ENCODE peak calls at places on chromosome 17, in five cellular contexts. K is PC-9; B is amygdala; V is anterior cingulate cortex; Z is effector memory CD4-positive, alpha-beta T cell. E is an unnamed sample.

GRCh38 chr17:77354721-77355455 is 214.1 kb downstream of the SEC14L1 start:
- DNase-seq in K (no peak), B (no peak), V (no peak), Z (no peak), E (peak)

GRCh38 chr17:62791235-62792121 is 16.6 kb downstream of the MARCHF10 start:
- DNase-seq in K (peak), B (no peak), V (no peak), Z (no peak), E (no peak)

GRCh38 chr17:20141201-20141999 is 132.2 kb downstream of the SPECC1 start:
- DNase-seq in K (no peak), B (no peak), V (no peak), Z (no peak), E (no peak)

GRCh38 chr17:30599424-30600061 is 122.3 kb downstream of the GOSR1 start:
- DNase-seq in K (no peak), B (no peak), V (no peak), Z (no peak), E (no peak)

GRCh38 chr17:57811633-57812280 is 38.1 kb downstream of the MRPS23 start:
- DNase-seq in K (no peak), B (no peak), V (no peak), Z (no peak), E (no peak)

GRCh38 chr17:55889271-55889670 is 138.4 kb downstream of the PCTP start:
- DNase-seq in K (no peak), B (no peak), V (no peak), Z (no peak), E (no peak)

GRCh38 chr17:6427284-6427781 is 7.6 kb downstream of the AIPL1 start:
- DNase-seq in K (no peak), B (no peak), V (no peak), Z (no peak), E (no peak)

GRCh38 chr17:45102856-45103255 is 29.5 kb downstream of the PLCD3 start:
- DNase-seq in K (no peak), B (no peak), V (no peak), Z (no peak), E (no peak)

GRCh38 chr17:78313735-78314648 is 45.9 kb downstream of the SOCS3 start:
- DNase-seq in K (peak), B (no peak), V (no peak), Z (peak), E (peak)

GRCh38 chr17:27810211-27810901 is 10.0 kb upstream of the NOS2 start:
- DNase-seq in K (no peak), B (no peak), V (no peak), Z (no peak), E (no peak)

GRCh38 chr17:32136856-32137255 is 5.4 kb upstream of the RHOT1 start:
- DNase-seq in K (no peak), B (no peak), V (no peak), Z (no peak), E (peak)

GRCh38 chr17:64393000-64393402 is 2.3 kb upstream of the PECAM1 start:
- DNase-seq in K (no peak), B (no peak), V (no peak), Z (no peak), E (no peak)

GRCh38 chr17:35245196-35245486 is 2.3 kb downstream of the SLFN5 start:
- DNase-seq in K (peak), B (no peak), V (no peak), Z (no peak), E (no peak)

GRCh38 chr17:19348081-19348650 is 14.4 kb downstream of the B9D1 start:
- DNase-seq in K (no peak), B (no peak), V (no peak), Z (no peak), E (peak)

GRCh38 chr17:28473542-28473941 is at the start of gene SLC13A2:
- DNase-seq in K (no peak), B (no peak), V (no peak), Z (no peak), E (no peak)

GRCh38 chr17:7589891-7590611 is at the start of gene SOX15:
- DNase-seq in K (peak), B (no peak), V (no peak), Z (no peak), E (no peak)

GRCh38 chr17:74369221-74369620 is 1.9 kb downstream of the GPR142 start:
- DNase-seq in K (no peak), B (no peak), V (no peak), Z (peak), E (no peak)

GRCh38 chr17:55177914-55178217 is 86.9 kb upstream of the HLF start:
- DNase-seq in K (no peak), B (no peak), V (no peak), Z (no peak), E (no peak)

GRCh38 chr17:75459246-75459589 is 2.8 kb downstream of the TMEM94 start:
- DNase-seq in K (no peak), B (no peak), V (no peak), Z (no peak), E (no peak)

E was measured in dorsolateral prefrontal cortex.